ENCODE peak calls at places on chromosome 6, in six cellular contexts. G, L, F, C, X and S are unnamed samples.

GRCh38 chr6:40328376-40328987 is 258.7 kb downstream of the LRFN2 start:
- DNase-seq in L (peak), G (no peak), F (no peak), C (peak), X (no peak), S (peak)

GRCh38 chr6:167154895-167155294 is 2.9 kb downstream of the GPR31 start:
- DNase-seq in G (no peak), F (no peak), L (no peak), C (no peak), X (no peak), S (no peak)

GRCh38 chr6:157464653-157465535 is 83.9 kb downstream of the ZDHHC14 start:
- DNase-seq in X (no peak), F (no peak), C (no peak), G (no peak), L (peak), S (no peak)

GRCh38 chr6:41306187-41306854 is 19.8 kb upstream of the TREM1 start:
- DNase-seq in C (peak), L (peak), F (no peak), X (peak), G (peak), S (peak)

GRCh38 chr6:17740559-17741220 is 34.0 kb upstream of the NUP153 start:
- DNase-seq in X (no peak), F (no peak), C (no peak), L (no peak), G (no peak), S (no peak)

GRCh38 chr6:134175532-134176282 is 123.3 kb upstream of the SLC2A12 start:
- DNase-seq in F (peak), C (peak), X (peak), G (no peak), L (peak), S (peak)

GRCh38 chr6:163897669-163898068 is 483.2 kb downstream of the QKI start:
- DNase-seq in C (no peak), L (no peak), F (no peak), X (no peak), G (no peak), S (no peak)

GRCh38 chr6:84762941-84763396 is 1.4 kb downstream of the TBX18 start:
- DNase-seq in X (peak), G (no peak), C (no peak), F (no peak), L (no peak), S (peak)

GRCh38 chr6:151690768-151691562 is 116.5 kb upstream of the ESR1 start:
- DNase-seq in X (no peak), L (peak), G (no peak), C (no peak), F (no peak), S (peak)

GRCh38 chr6:155108070-155108815 is 113.1 kb downstream of the TIAM2 start:
- DNase-seq in L (no peak), G (no peak), C (no peak), X (peak), F (no peak), S (no peak)

GRCh38 chr6:29602564-29603361 is 17.8 kb downstream of the OR2H2 start:
- DNase-seq in C (peak), L (no peak), G (no peak), F (no peak), X (no peak), S (no peak)

GRCh38 chr6:163170294-163170883 is 244.1 kb upstream of the QKI start:
- DNase-seq in F (no peak), C (no peak), L (peak), G (no peak), X (peak), S (no peak)

GRCh38 chr6:84645000-84645399 is 119.4 kb downstream of the TBX18 start:
- DNase-seq in G (peak), X (peak), C (no peak), F (no peak), L (no peak), S (no peak)